ENCODE peak calls at places on chromosome 12, in five cellular contexts. I is K562, U is adrenal gland, P is mesenchymal stem cell, X is lower lobe of right lung. Y is an unnamed sample.

GRCh38 chr12:113642216-113642615 is 170.5 kb upstream of the LHX5 start:
- DNase-seq in I (no peak), U (no peak), P (no peak), X (no peak), Y (no peak)

GRCh38 chr12:79421236-79421740 is 269.5 kb downstream of the PAWR start:
- DNase-seq in I (no peak), U (no peak), P (no peak), X (no peak), Y (no peak)

GRCh38 chr12:212799-213526 is 994 bp downstream of the SLC6A12 start:
- DNase-seq in I (no peak), U (no peak), P (no peak), X (no peak), Y (no peak)

GRCh38 chr12:11408096-11408495 is 12.7 kb upstream of the PRB2 start:
- DNase-seq in I (no peak), U (no peak), P (no peak), X (no peak), Y (no peak)

GRCh38 chr12:58346032-58346632 is 404.8 kb downstream of the ATP23 start:
- DNase-seq in I (peak), U (no peak), P (peak), X (no peak), Y (peak)

GRCh38 chr12:39412210-39412609 is 30.7 kb downstream of the KIF21A start:
- DNase-seq in I (no peak), U (no peak), P (no peak), X (no peak), Y (no peak)

GRCh38 chr12:79689477-79690155 is 1.1 kb downstream of the PAWR start:
- DNase-seq in I (no peak), U (peak), P (peak), X (peak), Y (no peak)

GRCh38 chr12:22882559-22882958 is 257.6 kb downstream of the ETNK1 start:
- DNase-seq in I (no peak), U (no peak), P (no peak), X (no peak), Y (no peak)

GRCh38 chr12:118336123-118336522 is 36.6 kb downstream of the TAOK3 start:
- DNase-seq in I (no peak), U (no peak), P (no peak), X (no peak), Y (no peak)

GRCh38 chr12:65886996-65887395 is 62.7 kb downstream of the HMGA2 start:
- DNase-seq in I (no peak), U (no peak), P (no peak), X (no peak), Y (peak)

GRCh38 chr12:68013181-68013580 is 23.9 kb downstream of the IFNG-AS1 start:
- DNase-seq in I (no peak), U (no peak), P (no peak), X (no peak), Y (no peak)

GRCh38 chr12:2374092-2374740 is 321.4 kb downstream of the CACNA1C start:
- DNase-seq in I (no peak), U (no peak), P (no peak), X (no peak), Y (no peak)

GRCh38 chr12:77343291-77343690 is 277.9 kb upstream of the E2F7 start:
- DNase-seq in I (no peak), U (no peak), P (no peak), X (no peak), Y (no peak)

GRCh38 chr12:19967001-19967400 is 401.3 kb upstream of the PDE3A start:
- DNase-seq in I (no peak), U (no peak), P (no peak), X (no peak), Y (no peak)

GRCh38 chr12:108850854-108851573 is 6.4 kb downstream of the SSH1 start:
- DNase-seq in I (peak), U (no peak), P (peak), X (peak), Y (no peak)

GRCh38 chr12:20194171-20194570 is 174.2 kb upstream of the PDE3A start:
- DNase-seq in I (no peak), U (no peak), P (peak), X (no peak), Y (no peak)

GRCh38 chr12:56143870-56144269 is 8.5 kb upstream of the MYL6B start:
- DNase-seq in I (no peak), U (no peak), P (no peak), X (peak), Y (no peak)

GRCh38 chr12:52246720-52247621 is 13.9 kb downstream of the KRT7 start:
- DNase-seq in I (no peak), U (peak), P (no peak), X (no peak), Y (peak)

GRCh38 chr12:10293570-10294227 is 14.0 kb upstream of the KLRD1 start:
- DNase-seq in I (no peak), U (no peak), P (no peak), X (no peak), Y (no peak)

DNA sequence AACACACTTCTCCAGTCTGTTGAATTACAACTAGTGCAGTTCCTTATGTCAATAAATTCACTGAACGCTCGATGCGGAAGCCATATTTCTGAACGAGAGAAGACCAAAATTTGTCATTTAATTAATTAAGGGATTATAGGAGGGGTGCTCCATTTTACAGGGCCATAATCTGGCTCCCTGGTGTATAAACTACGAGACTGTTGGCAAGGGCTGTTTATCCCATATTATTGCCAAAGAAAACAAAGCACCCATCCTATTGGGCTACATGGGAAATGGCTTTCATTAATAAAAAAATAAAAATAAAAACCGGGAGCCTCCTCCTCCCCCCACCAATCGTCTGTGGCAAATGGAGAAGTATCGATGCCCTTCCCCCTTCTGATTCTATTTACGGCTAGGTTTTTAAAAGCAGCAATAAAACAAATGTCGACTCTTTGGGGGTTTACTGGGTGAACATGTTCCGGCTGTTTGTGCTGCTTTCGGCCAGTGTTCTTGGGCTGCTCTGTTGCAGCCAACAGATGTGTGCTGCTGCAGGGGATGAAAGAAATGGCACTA is 24.8 kb downstream of the ATF7 start:
- DNase-seq in I (no peak), U (no peak), P (no peak), X (no peak), Y (no peak)
- H3K27ac ChIP-seq in I (no peak), U (no peak), P (no peak), X (no peak), Y (no peak)

GRCh38 chr12:74747305-74747704 is 209.7 kb downstream of the ATXN7L3B start:
- DNase-seq in I (no peak), U (no peak), P (no peak), X (no peak), Y (peak)

DNA sequence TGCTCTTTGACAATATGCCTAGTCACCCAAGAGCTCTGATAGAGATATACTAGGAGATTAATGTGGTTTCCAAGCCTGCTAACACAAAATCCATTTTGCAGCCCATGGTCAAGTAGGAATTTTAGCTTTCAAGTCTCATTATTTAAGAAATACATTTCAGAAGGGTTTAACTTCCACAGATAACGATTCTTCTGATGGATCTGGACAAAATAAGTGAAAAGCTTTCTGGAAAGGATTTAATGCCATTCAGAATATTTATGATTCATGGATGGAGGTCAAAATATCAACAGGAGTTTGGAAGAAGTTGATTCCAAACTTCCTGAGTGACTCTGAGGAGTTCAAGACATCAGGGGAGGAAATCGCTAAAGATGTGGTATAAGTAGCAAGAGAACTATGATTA is 214.6 kb downstream of the ATXN7L3B start:
- DNase-seq in I (no peak), U (no peak), P (no peak), X (no peak), Y (no peak)
- H3K27ac ChIP-seq in I (no peak), U (no peak), P (no peak), X (no peak), Y (no peak)

DNA sequence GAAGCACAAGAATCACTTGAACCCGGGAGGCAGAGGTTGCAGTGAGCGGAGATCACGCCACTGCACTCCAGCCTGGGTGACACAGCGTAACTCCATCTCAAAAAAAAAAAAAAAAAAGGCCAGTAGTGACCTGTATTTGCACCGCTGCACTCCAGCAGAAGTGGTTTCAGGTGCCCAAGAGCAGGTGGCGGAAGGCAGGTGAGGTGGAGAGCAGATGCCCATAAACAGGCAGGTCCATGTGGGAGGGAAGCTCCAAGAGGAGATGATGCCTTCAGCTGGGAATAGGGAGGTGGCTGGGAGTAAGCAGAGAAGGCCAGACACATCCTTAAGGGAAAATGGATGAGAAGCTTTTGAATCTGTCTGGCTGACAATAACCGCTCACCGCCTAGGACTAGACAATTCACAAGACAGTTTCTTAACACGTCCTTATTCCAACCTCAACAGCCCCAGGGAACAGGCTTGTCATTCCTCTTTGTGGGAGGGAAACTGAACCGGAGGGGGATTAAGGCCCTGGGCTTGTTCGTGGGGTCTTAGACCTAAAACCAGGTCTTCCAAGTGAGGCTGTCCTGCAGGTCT is 44.0 kb upstream of the PLEKHG6 start:
- DNase-seq in I (no peak), U (no peak), P (no peak), X (peak), Y (no peak)
- H3K27ac ChIP-seq in I (no peak), U (no peak), P (peak), X (peak), Y (no peak)

DNA sequence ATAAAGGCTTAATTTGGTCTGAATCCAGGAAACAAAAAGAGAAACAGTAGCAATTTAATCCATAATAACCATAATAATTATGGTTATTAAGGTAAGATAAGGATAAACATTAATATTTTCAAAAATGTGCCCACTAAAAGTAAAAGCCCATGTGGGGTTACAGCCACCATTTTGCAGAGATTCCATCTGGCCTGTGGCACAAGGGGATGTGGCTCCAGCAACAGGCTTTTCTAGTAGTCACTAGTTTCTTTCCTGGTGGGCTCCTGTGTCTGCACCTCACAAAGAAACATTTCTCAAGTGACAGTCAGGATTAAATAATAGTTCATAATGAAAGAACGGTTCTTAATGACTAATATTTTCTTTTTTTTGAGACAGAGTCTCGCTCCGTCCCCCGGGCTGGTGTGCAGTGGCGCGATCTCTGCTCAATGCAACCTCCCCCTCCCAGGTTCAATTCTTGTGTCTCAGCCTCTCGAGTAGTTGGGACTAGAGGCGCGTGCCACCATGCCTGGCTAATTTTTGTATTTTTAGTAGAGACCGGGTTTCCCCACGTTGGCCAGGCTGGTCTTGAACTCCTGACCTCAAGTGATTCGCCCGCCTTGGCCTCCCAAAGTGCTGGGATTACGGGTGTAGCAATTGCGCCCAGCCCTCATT is 32.2 kb downstream of the GPR19 start:
- DNase-seq in I (no peak), U (no peak), P (no peak), X (no peak), Y (no peak)
- H3K27ac ChIP-seq in I (no peak), U (no peak), P (no peak), X (no peak), Y (no peak)

DNA sequence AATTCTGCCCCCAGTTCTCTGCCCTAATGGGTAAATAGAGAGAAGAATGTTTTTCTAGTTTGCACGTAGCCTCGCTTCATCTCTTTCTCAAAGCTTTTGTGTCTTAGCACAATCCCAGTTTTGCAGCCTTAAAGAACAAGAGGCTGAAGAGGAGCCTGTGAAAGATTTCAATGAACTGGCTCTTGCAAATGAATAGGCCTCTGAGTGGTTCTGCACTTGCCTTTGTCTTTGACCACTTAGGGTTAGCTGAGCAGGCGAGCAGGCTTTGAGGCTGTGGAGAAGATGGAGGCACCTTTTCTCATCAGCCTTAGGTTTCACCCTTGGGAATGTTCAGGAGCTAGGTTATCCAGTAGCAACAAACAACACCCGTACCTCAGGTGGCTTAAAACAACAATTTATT is 32.9 kb downstream of the CFAP54 start:
- DNase-seq in I (no peak), U (no peak), P (no peak), X (no peak), Y (no peak)
- H3K27ac ChIP-seq in I (no peak), U (no peak), P (no peak), X (no peak), Y (no peak)

GRCh38 chr12:115323223-115323905 is 639.4 kb upstream of the TBX3 start:
- DNase-seq in I (no peak), U (no peak), P (peak), X (no peak), Y (no peak)

GRCh38 chr12:115320967-115321366 is 637.0 kb upstream of the TBX3 start:
- DNase-seq in I (no peak), U (peak), P (peak), X (no peak), Y (no peak)

GRCh38 chr12:115322275-115322674 is 638.3 kb upstream of the TBX3 start:
- DNase-seq in I (no peak), U (peak), P (peak), X (no peak), Y (no peak)

GRCh38 chr12:115325858-115326257 is 641.9 kb upstream of the TBX3 start:
- DNase-seq in I (no peak), U (no peak), P (no peak), X (no peak), Y (no peak)

GRCh38 chr12:115324949-115325638 is 641.1 kb upstream of the TBX3 start:
- DNase-seq in I (no peak), U (no peak), P (no peak), X (no peak), Y (no peak)
- H3K27ac ChIP-seq in I (no peak), U (peak), P (no peak), X (no peak), Y (no peak)

DNA sequence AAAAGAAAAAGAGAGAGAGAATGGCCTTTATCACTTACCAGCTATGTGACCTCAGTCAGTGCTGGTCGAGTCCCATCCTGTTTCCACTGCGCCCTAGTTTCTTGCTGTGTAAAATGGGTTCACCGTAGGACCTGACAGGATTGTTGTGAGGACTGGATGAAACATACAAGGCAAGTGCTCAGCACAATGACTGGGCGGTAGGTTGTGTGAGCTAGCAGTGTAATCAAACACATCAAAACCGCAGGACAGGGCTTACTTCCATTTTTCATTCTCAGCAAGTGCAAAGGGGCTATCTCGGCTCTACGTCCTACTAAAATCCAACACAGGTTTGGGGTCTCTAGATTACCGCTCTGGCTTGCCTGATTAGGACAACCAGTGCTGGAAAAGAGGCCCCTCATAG is 36.4 kb upstream of the ATXN2 start:
- DNase-seq in I (peak), U (no peak), P (no peak), X (no peak), Y (no peak)
- H3K27ac ChIP-seq in I (peak), U (peak), P (no peak), X (peak), Y (no peak)

DNA sequence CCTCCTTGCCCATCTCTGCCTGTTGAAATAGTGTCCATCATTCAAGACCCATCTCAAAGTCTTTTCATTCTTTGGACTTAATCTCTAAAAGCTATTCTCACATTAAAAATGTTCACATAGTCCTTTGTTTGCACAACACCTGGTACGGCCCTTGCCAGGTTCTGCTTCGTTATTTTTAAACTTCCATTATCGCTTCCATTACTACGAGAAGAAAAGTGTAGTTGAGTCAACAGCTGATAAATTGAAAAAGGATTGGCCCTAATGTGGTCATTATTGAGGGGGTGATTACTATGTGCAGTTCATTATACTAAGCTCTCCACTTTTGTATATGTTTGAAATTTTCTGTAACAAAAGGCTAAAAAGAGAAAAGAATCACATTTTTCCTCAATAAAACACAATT is 17.8 kb downstream of the KCNJ8 start:
- DNase-seq in I (no peak), U (no peak), P (no peak), X (no peak), Y (no peak)
- H3K27ac ChIP-seq in I (no peak), U (no peak), P (no peak), X (no peak), Y (no peak)

GRCh38 chr12:109982211-109982610 is 14.0 kb downstream of the GIT2 start:
- DNase-seq in I (no peak), U (no peak), P (no peak), X (no peak), Y (no peak)
- H3K27ac ChIP-seq in I (no peak), U (no peak), P (no peak), X (no peak), Y (no peak)

Y was measured in HCT116.